ENCODE peak calls at places on chromosomes 1 and 21, in six cellular contexts. One of them, this sample, is unnamed.

GRCh38 chr21:45887788-45888187 is 93.8 kb upstream of the COL6A1 start:
- DNase-seq in OCI-LY7: no peak
- DNase-seq in HEK293T: no peak
- DNase-seq in psoas muscle: no peak
- DNase-seq in IMR-90: no peak
- DNase-seq in left ventricle myocardium inferior: peak
- DNase-seq in this sample: no peak

GRCh38 chr1:62394646-62395045 is 42.2 kb upstream of the USP1 start:
- DNase-seq in OCI-LY7: no peak
- DNase-seq in psoas muscle: no peak
- DNase-seq in HEK293T: no peak
- DNase-seq in left ventricle myocardium inferior: no peak
- DNase-seq in IMR-90: no peak
- DNase-seq in this sample: no peak

GRCh38 chr1:93979718-93980319 is 70.6 kb upstream of the GCLM start:
- DNase-seq in HEK293T: no peak
- DNase-seq in OCI-LY7: no peak
- DNase-seq in left ventricle myocardium inferior: peak
- DNase-seq in psoas muscle: no peak
- DNase-seq in IMR-90: peak
- DNase-seq in this sample: peak

GRCh38 chr21:14878971-14879370 is 185.8 kb downstream of the NRIP1 start:
- DNase-seq in IMR-90: no peak
- DNase-seq in left ventricle myocardium inferior: no peak
- DNase-seq in HEK293T: no peak
- DNase-seq in OCI-LY7: no peak
- DNase-seq in psoas muscle: no peak
- DNase-seq in this sample: peak

GRCh38 chr1:102970496-102971078 is 137.7 kb downstream of the COL11A1 start:
- DNase-seq in IMR-90: peak
- DNase-seq in left ventricle myocardium inferior: no peak
- DNase-seq in HEK293T: peak
- DNase-seq in psoas muscle: no peak
- DNase-seq in OCI-LY7: peak
- DNase-seq in this sample: no peak

GRCh38 chr1:179228783-179229213 is 679 bp downstream of the ABL2 start:
- DNase-seq in HEK293T: peak
- DNase-seq in psoas muscle: peak
- DNase-seq in left ventricle myocardium inferior: peak
- DNase-seq in OCI-LY7: no peak
- DNase-seq in IMR-90: peak
- DNase-seq in this sample: peak

GRCh38 chr1:40563266-40563665 is 31.8 kb downstream of the ZNF684 start:
- DNase-seq in left ventricle myocardium inferior: no peak
- DNase-seq in IMR-90: no peak
- DNase-seq in psoas muscle: no peak
- DNase-seq in OCI-LY7: no peak
- DNase-seq in HEK293T: no peak
- DNase-seq in this sample: no peak

GRCh38 chr1:178564086-178564782 is 51.3 kb downstream of the TEX35 start:
- DNase-seq in HEK293T: no peak
- DNase-seq in psoas muscle: no peak
- DNase-seq in OCI-LY7: no peak
- DNase-seq in IMR-90: no peak
- DNase-seq in left ventricle myocardium inferior: no peak
- DNase-seq in this sample: no peak